ENCODE peak calls at places on chromosomes 12 and 14, in six cellular contexts. W, J, F, S, Q and C are unnamed samples.
A peak's percentile ranks its signal among the peaks of the same experiment; 100 is the strongest.

GRCh38 chr12:110347767-110348166 is 55.7 kb downstream of the ANAPC7 start:
- DNase-seq in Q (no peak), F (no peak), W (no peak), S (no peak), J (no peak), C (no peak)

GRCh38 chr12:32535260-32535999 is 136.1 kb downstream of the FGD4 start:
- DNase-seq in S (no peak), W (peak; percentile 91), F (peak; percentile 87), J (peak; percentile 8), Q (peak; percentile 90), C (peak; percentile 81)

GRCh38 chr12:88934163-88934747 is 354.0 kb upstream of the KITLG start:
- DNase-seq in W (no peak), Q (no peak), F (no peak), J (no peak), S (no peak), C (no peak)

GRCh38 chr14:54444701-54445100 is 3.5 kb upstream of the CNIH1 start:
- DNase-seq in J (no peak), F (no peak), Q (no peak), S (no peak), W (no peak), C (no peak)

GRCh38 chr12:50401383-50402155 is 884 bp downstream of the LARP4 start:
- DNase-seq in Q (peak; percentile 67), W (no peak), S (peak; percentile 69), J (no peak), F (no peak), C (peak; percentile 75)

GRCh38 chr12:104667139-104667538 is 210.4 kb downstream of the CHST11 start:
- DNase-seq in Q (no peak), S (no peak), J (no peak), F (no peak), W (no peak), C (no peak)

GRCh38 chr12:81811066-81811777 is 52.1 kb upstream of the PPFIA2 start:
- DNase-seq in J (no peak), Q (no peak), S (no peak), W (no peak), F (no peak), C (no peak)

GRCh38 chr12:124694846-124695497 is 127.6 kb upstream of the NCOR2 start:
- DNase-seq in F (no peak), S (no peak), W (peak; percentile 89), J (no peak), Q (no peak), C (no peak)

GRCh38 chr14:77189479-77189878 is 7.9 kb downstream of the TMEM63C start:
- DNase-seq in Q (no peak), F (no peak), J (no peak), W (no peak), S (no peak), C (no peak)

GRCh38 chr12:17866802-17867201 is 223.2 kb downstream of the RERGL start:
- DNase-seq in Q (no peak), F (no peak), J (no peak), S (no peak), W (no peak), C (no peak)

GRCh38 chr14:77923131-77923933 is 123.4 kb downstream of the ADCK1 start:
- DNase-seq in F (no peak), Q (no peak), S (no peak), J (peak; percentile 83), W (no peak), C (no peak)

GRCh38 chr14:100340454-100340813 is 17.3 kb downstream of the SLC25A47 start:
- DNase-seq in F (no peak), W (peak; percentile 28), S (no peak), J (no peak), Q (no peak), C (no peak)

GRCh38 chr12:10285919-10286318 is 21.8 kb upstream of the KLRD1 start:
- DNase-seq in Q (no peak), J (no peak), W (no peak), S (peak; percentile 32), F (no peak), C (no peak)

GRCh38 chr12:111425655-111426054 is 19.9 kb downstream of the SH2B3 start:
- DNase-seq in Q (no peak), W (no peak), S (no peak), F (no peak), J (no peak), C (no peak)

GRCh38 chr14:92789457-92790089 is 4.5 kb upstream of the GOLGA5 start:
- DNase-seq in J (peak; percentile 5), W (no peak), Q (no peak), S (no peak), F (no peak), C (no peak)

GRCh38 chr12:91419809-91420208 is 237.2 kb upstream of the DCN start:
- DNase-seq in Q (no peak), W (no peak), F (no peak), J (no peak), S (no peak), C (no peak)
- H3K4me3 ChIP-seq in Q (no peak overlapping the region), W (no peak overlapping the region), F (no peak overlapping the region), J (no peak overlapping the region), S (no peak overlapping the region), C (no peak overlapping the region)

GRCh38 chr12:92404921-92405320 is 259.3 kb upstream of the BTG1 start:
- DNase-seq in J (peak; percentile 76), W (no peak), Q (no peak), F (no peak), S (no peak), C (no peak)
- H3K27ac ChIP-seq in J (peak overlapping the region; percentile 45), W (no peak overlapping the region), Q (no peak overlapping the region), F (no peak overlapping the region), S (peak overlapping the region; percentile 80), C (no peak overlapping the region)

DNA sequence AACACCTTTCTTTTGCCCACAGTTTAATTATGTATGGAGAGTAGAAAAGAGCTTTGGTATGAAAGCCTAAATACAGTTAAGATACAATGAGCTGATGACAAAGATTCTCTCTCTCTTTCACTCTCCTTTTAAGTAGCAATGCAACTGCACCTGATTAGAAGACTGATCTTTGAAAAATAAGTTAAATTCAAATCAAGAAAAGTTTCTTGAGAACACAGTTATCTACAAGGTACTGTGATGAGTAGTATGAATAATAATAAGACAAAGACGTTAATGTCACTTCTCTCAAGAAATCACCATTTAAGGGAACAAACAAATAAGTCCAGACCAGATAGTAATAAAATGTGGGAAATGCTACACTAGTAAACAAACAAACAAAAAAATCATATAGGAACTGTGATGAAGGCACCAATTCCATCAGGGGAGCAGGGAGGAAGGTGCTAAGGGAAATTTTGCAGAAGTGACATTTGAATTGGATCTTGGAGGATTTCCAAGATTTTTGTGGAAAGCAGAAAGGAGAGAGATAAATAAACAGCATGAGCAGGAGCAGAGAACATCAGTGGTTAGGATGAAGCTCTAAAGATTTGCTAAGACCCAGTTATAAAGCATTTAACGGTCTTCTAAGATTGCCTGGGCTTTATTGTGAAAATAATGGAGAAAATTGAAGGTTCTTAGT is 65.2 kb upstream of the STK38L start:
- DNase-seq in Q (no peak), W (no peak), J (no peak), F (no peak), S (peak; percentile 20), C (no peak)
- H3K4me3 ChIP-seq in Q (no peak overlapping the region), W (no peak overlapping the region), J (no peak overlapping the region), F (no peak overlapping the region), S (peak overlapping the region; percentile 62), C (no peak overlapping the region)

GRCh38 chr12:14018080-14018479 is 36.7 kb upstream of the GRIN2B start:
- DNase-seq in S (no peak), W (no peak), J (no peak), F (no peak), Q (no peak), C (no peak)
- H3K27ac ChIP-seq in S (no peak overlapping the region), W (no peak overlapping the region), J (no peak overlapping the region), F (no peak overlapping the region), Q (no peak overlapping the region), C (no peak overlapping the region)

GRCh38 chr12:132429932-132430643 is 59.9 kb upstream of the FBRSL1 start:
- DNase-seq in F (peak; percentile 72), S (peak; percentile 87), Q (no peak), J (peak; percentile 49), W (no peak), C (no peak)
- H3K4me3 ChIP-seq in F (no peak overlapping the region), S (no peak overlapping the region), Q (no peak overlapping the region), J (no peak overlapping the region), W (no peak overlapping the region), C (no peak overlapping the region)

GRCh38 chr12:1419849-1420371 is 174.5 kb downstream of the FBXL14 start:
- DNase-seq in J (no peak), F (no peak), Q (no peak), S (no peak), W (no peak), C (no peak)
- H3K27ac ChIP-seq in J (no peak overlapping the region), F (no peak overlapping the region), Q (no peak overlapping the region), S (no peak overlapping the region), W (no peak overlapping the region), C (no peak overlapping the region)

GRCh38 chr12:19474147-19474546 is 34.9 kb downstream of the AEBP2 start:
- DNase-seq in S (no peak), Q (no peak), F (no peak), J (no peak), W (no peak), C (no peak)
- H3K4me3 ChIP-seq in S (no peak overlapping the region), Q (no peak overlapping the region), F (no peak overlapping the region), J (no peak overlapping the region), W (no peak overlapping the region), C (no peak overlapping the region)

DNA sequence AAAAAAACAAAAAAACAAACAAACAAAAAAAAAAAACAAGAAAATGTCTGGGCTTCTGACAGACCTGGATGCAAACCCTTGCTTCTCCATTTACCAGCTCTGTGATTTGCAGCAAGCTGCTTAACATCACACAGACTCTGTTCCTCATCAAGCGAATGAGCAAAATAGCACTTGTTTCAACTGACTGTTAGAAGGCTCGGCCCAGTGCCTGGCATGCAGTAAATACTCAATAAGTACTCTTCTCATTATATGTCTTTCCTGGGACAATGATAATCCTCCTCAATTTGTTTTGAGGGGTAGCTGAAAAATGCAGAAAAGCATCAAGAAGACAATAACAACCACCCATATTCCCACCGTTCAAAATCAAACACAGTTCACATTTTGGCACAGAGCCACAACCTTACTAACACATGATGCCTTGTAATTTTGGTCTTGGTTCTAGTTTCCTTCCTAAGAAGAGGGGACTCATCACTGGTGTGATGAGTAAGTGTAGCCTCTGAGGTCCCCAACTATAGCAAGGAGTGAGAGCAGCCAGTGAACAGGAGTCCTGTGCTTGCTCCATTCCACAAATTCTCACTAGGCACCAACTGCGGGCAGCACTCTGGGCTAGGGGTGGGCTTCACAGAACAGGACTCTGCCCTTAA is 60.4 kb downstream of the TTC7B start:
- DNase-seq in S (no peak), F (no peak), W (no peak), Q (no peak), J (no peak), C (no peak)
- H3K27ac ChIP-seq in S (no peak overlapping the region), F (no peak overlapping the region), W (no peak overlapping the region), Q (no peak overlapping the region), J (no peak overlapping the region), C (no peak overlapping the region)